ENCODE peak calls at places on chromosomes 2 and 18, in five cellular contexts. V, Y, N, J and F are unnamed samples.

GRCh38 chr2:45578056-45578843 is 32.8 kb downstream of the SRBD1 start:
- DNase-seq in Y (no peak), J (no peak), V (no peak), N (no peak), F (no peak)

GRCh38 chr18:10057808-10058791 is 144.3 kb downstream of the VAPA start:
- DNase-seq in N (no peak), V (no peak), J (no peak), Y (no peak), F (no peak)

GRCh38 chr18:8960740-8961657 is 141.5 kb upstream of the NDUFV2 start:
- DNase-seq in V (no peak), J (no peak), Y (no peak), N (no peak), F (no peak)

GRCh38 chr2:217816396-217816869 is 186.4 kb downstream of the TNS1 start:
- DNase-seq in Y (no peak), N (no peak), V (peak; percentile 68), J (no peak), F (no peak)

GRCh38 chr2:124112255-124112654 is 87.2 kb downstream of the CNTNAP5 start:
- DNase-seq in J (no peak), Y (no peak), N (no peak), V (no peak), F (no peak)

GRCh38 chr2:67565761-67566160 is 168.6 kb downstream of the ETAA1 start:
- DNase-seq in N (no peak), J (no peak), Y (no peak), V (no peak), F (no peak)

GRCh38 chr2:17627434-17627833 is 86.9 kb downstream of the VSNL1 start:
- DNase-seq in V (no peak), N (no peak), Y (no peak), J (no peak), F (no peak)

GRCh38 chr18:46668135-46668534 is 11.1 kb upstream of the LOXHD1 start:
- DNase-seq in J (no peak), Y (no peak), N (no peak), V (no peak), F (no peak)

GRCh38 chr18:35707674-35708073 is 126.1 kb downstream of the GALNT1 start:
- DNase-seq in N (no peak), Y (no peak), J (no peak), V (peak; percentile 46), F (no peak)

GRCh38 chr2:207935991-207936370 is 89.3 kb downstream of the PLEKHM3 start:
- DNase-seq in Y (no peak), J (no peak), N (no peak), V (no peak), F (no peak)

GRCh38 chr2:228615501-228615900 is 434.0 kb upstream of the SPHKAP start:
- DNase-seq in N (no peak), J (no peak), V (no peak), Y (no peak), F (no peak)

GRCh38 chr2:18903750-18904149 is 314.4 kb upstream of the NT5C1B start:
- DNase-seq in J (no peak), N (no peak), Y (no peak), V (no peak), F (no peak)

GRCh38 chr2:230762317-230762896 is 49.8 kb downstream of the CAB39 start:
- DNase-seq in V (no peak), N (no peak), J (no peak), Y (no peak), F (no peak)

GRCh38 chr2:111111101-111111755 is 9.5 kb upstream of the BCL2L11 start:
- DNase-seq in J (no peak), Y (no peak), V (no peak), N (no peak), F (no peak)